ENCODE peak calls at places on chromosomes 11 and 22, in six cellular contexts. M, O, Y, H, R and E are unnamed samples.

GRCh38 chr11:111777094-111778046 is 11.2 kb upstream of the PPP2R1B start:
- DNase-seq in M (peak), O (peak), Y (peak), H (peak), R (no peak), E (peak)

GRCh38 chr11:3028808-3029207 is 28.4 kb downstream of the CARS1 start:
- DNase-seq in M (no peak), O (no peak), Y (no peak), H (no peak), R (no peak), E (no peak)

GRCh38 chr11:112656772-112657428 is 304.3 kb upstream of the NCAM1 start:
- DNase-seq in M (peak), O (no peak), Y (peak), H (peak), R (no peak), E (peak)

GRCh38 chr11:13247606-13248320 is 29.8 kb upstream of the BMAL1 start:
- DNase-seq in M (no peak), O (no peak), Y (no peak), H (no peak), R (no peak), E (no peak)

GRCh38 chr22:46542011-46542985 is 4.9 kb upstream of the CELSR1 start:
- DNase-seq in M (peak), O (peak), Y (peak), H (peak), R (peak), E (peak)

GRCh38 chr22:45105281-45105700 is 58.4 kb upstream of the NUP50 start:
- DNase-seq in M (no peak), O (no peak), Y (no peak), H (peak), R (no peak), E (peak)

GRCh38 chr11:7964873-7965272 is 374 bp downstream of the NLRP10 start:
- DNase-seq in M (no peak), O (no peak), Y (no peak), H (peak), R (no peak), E (peak)

GRCh38 chr11:123091541-123091940 is 29.6 kb upstream of the HSPA8 start:
- DNase-seq in M (no peak), O (no peak), Y (no peak), H (no peak), R (no peak), E (no peak)

GRCh38 chr22:22883090-22883727 is 4.4 kb upstream of the IGLL5 start:
- DNase-seq in M (no peak), O (no peak), Y (no peak), H (no peak), R (no peak), E (no peak)

GRCh38 chr11:22130462-22131053 is 62.3 kb upstream of the ANO5 start:
- DNase-seq in M (no peak), O (no peak), Y (no peak), H (peak), R (no peak), E (no peak)

GRCh38 chr11:74371269-74372039 is 26.8 kb downstream of the PGM2L1 start:
- DNase-seq in M (no peak), O (no peak), Y (peak), H (peak), R (no peak), E (peak)

GRCh38 chr11:8207080-8208000 is 38.5 kb upstream of the RIC3 start:
- DNase-seq in M (no peak), O (no peak), Y (peak), H (no peak), R (no peak), E (peak)

GRCh38 chr22:41417622-41418390 is 28.8 kb downstream of the TOB2 start:
- DNase-seq in M (no peak), O (peak), Y (peak), H (no peak), R (peak), E (peak)

GRCh38 chr11:123577081-123577598 is 77.3 kb downstream of the SCN3B start:
- DNase-seq in M (peak), O (peak), Y (peak), H (peak), R (peak), E (peak)

GRCh38 chr22:22558972-22559603 is at the start of gene PRAME:
- DNase-seq in M (peak), O (peak), Y (peak), H (no peak), R (no peak), E (peak)

GRCh38 chr11:8826145-8826786 is 84.7 kb upstream of the AKIP1 start:
- DNase-seq in M (no peak), O (no peak), Y (peak), H (peak), R (no peak), E (peak)

GRCh38 chr22:49152930-49153770 is 674.5 kb downstream of the BRD1 start:
- DNase-seq in M (no peak), O (no peak), Y (no peak), H (no peak), R (peak), E (no peak)

GRCh38 chr22:43346521-43346929 is 3.4 kb upstream of the SCUBE1 start:
- DNase-seq in M (peak), O (peak), Y (peak), H (peak), R (peak), E (no peak)

GRCh38 chr11:32817181-32817842 is 12.4 kb upstream of the PRRG4 start:
- DNase-seq in M (no peak), O (no peak), Y (no peak), H (peak), R (no peak), E (no peak)

GRCh38 chr11:3837793-3838192 is 3.0 kb downstream of the RHOG start:
- DNase-seq in M (peak), O (peak), Y (peak), H (no peak), R (peak), E (peak)

GRCh38 chr11:125080531-125080911 is 17.4 kb downstream of the SLC37A2 start:
- DNase-seq in M (no peak), O (no peak), Y (no peak), H (no peak), R (no peak), E (no peak)

GRCh38 chr22:31085493-31085824 is 4.3 kb downstream of the SMTN start:
- DNase-seq in M (no peak), O (no peak), Y (peak), H (no peak), R (no peak), E (no peak)

GRCh38 chr22:31083377-31083768 is 2.3 kb downstream of the SMTN start:
- DNase-seq in M (no peak), O (no peak), Y (no peak), H (no peak), R (no peak), E (no peak)

GRCh38 chr22:31083923-31084810 is 3.0 kb downstream of the SMTN start:
- DNase-seq in M (peak), O (no peak), Y (no peak), H (no peak), R (no peak), E (no peak)

GRCh38 chr22:31085928-31086327 is 4.8 kb downstream of the SMTN start:
- DNase-seq in M (no peak), O (no peak), Y (no peak), H (no peak), R (no peak), E (no peak)

DNA sequence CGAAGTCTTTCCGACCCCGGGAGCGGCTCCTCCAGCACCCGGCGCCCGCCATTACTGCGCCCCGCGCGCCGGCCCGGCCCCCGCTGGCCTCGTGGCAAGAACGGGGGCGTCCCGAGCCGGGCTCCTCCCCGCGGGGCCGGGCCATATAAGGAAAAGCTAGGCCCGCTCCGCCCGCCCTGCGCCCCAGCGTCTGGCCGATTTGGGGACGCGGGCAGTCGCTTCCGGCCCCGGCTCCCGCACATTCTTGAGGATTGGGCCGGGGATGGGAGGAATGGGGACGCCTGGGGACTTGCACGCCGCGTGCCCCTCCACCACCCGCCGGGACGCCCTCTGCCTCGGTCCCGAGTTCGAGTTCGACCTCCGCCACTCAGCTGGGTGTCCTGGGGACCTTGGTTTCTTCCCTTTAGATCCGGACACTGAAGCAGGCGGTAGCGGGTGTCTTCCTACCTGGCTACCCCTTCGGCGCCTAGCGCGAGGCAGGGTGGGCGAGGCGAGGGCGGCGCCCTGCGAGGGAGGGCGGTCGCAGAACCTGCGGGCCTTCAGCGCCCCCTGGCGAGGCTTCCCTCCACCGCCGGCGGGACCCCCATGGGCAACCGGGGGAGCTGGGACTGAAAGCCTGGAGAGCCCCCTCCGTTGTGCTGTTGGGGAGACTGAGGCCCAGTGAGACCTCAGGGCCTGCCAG is 3.8 kb downstream of the SMTN start:
- DNase-seq in M (peak), O (peak), Y (peak), H (no peak), R (peak), E (peak)
- H3K4me3 ChIP-seq in M (peak), O (peak), Y (peak), H (peak), R (peak), E (peak)

GRCh38 chr11:11229691-11230090 is 123.4 kb downstream of the CSNK2A3 start:
- DNase-seq in M (no peak), O (no peak), Y (no peak), H (peak), R (no peak), E (no peak)

GRCh38 chr11:11231763-11232162 is 121.3 kb downstream of the CSNK2A3 start:
- DNase-seq in M (no peak), O (no peak), Y (no peak), H (no peak), R (no peak), E (no peak)

GRCh38 chr11:11227686-11228085 is 125.4 kb downstream of the CSNK2A3 start:
- DNase-seq in M (no peak), O (no peak), Y (no peak), H (peak), R (no peak), E (no peak)

DNA sequence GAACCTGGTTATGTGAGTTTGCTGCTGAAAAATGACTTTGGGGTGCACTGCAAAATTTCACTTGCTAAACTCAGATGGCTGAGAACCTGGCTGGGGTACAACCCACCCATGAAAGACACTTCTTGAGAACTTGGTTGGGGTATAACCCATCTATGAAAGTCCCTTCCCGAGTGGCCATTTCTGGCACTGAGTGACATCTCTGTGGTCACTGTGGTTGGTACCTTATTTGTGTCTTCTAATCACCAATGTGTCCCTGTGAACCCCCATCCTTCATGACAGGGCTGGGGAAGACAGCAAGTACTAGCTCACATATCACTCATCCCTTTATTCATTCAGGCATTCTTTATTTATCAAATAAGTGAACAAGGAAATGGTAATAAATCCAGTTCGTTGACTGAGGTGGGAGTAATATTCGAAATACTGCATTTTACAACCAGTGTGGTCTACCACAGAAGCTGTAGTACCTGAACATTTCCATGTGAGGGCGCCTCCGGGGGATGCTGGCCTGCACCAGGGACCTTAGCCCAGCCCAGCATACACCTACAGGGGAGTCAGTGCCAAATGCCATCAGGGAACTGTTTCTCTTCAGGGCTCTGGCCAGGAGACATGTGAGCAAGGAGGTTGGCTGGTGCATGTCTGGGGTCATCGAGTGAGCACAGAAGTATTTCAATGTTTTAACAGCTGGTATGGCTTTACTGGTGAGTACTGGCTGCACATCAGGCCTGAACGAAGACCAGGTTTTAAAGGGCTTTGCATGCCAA is 122.1 kb downstream of the CSNK2A3 start:
- DNase-seq in M (peak), O (peak), Y (no peak), H (no peak), R (no peak), E (no peak)
- TF ChIP-seq CTCF in M (peak), O (peak), Y (peak), H (peak), R (no peak), E (no peak)

GRCh38 chr22:25447067-25447688 is 117.3 kb upstream of the GRK3 start:
- DNase-seq in M (peak), O (no peak), Y (no peak), H (no peak), R (no peak), E (no peak)
- H3K4me3 ChIP-seq in M (peak), O (no peak), Y (no peak), H (no peak), R (no peak), E (no peak)

GRCh38 chr22:50525104-50525958 is at the start of gene SCO2:
- DNase-seq in M (peak), O (peak), Y (peak), H (peak), R (peak), E (peak)
- TF ChIP-seq CTCF in M (peak), O (peak), Y (peak), H (peak), R (peak), E (peak)

DNA sequence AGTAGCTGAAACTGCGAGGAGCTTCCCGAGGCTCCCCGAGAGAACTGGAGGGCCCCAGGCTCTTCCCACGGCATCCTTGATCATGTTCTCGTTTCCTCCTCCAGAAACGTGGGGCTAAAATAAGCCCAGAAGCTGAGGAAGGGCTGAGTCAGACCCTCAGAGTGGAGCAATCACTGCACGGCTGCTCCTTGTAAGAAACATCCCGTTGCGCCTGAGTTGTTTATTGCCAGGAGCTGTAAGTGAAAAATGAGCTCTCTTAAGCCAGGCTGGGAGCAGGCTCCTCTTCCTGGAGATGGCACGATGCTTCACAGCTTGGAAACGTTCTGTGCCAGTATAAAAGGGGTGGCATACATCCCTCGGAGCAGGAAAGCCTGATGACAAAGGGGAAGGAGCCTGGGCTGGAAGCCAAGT is 47.3 kb upstream of the SYN3 start:
- DNase-seq in M (no peak), O (no peak), Y (no peak), H (peak), R (no peak), E (peak)
- H3K4me3 ChIP-seq in M (no peak), O (no peak), Y (no peak), H (no peak), R (no peak), E (no peak)

GRCh38 chr11:68402355-68403031 is 58.1 kb upstream of the PPP6R3 start:
- DNase-seq in M (no peak), O (no peak), Y (no peak), H (no peak), R (no peak), E (no peak)
- TF ChIP-seq CTCF in M (no peak), O (no peak), Y (no peak), H (no peak), R (no peak), E (no peak)